ENCODE peak calls at places on chromosome 11, in ten cellular contexts. C, M, U, N, K, Y, Q, J, D and T are unnamed samples.

GRCh38 chr11:74417379-74417804 is 19.2 kb upstream of the PGM2L1 start:
- DNase-seq in U (no peak), N (no peak), Q (no peak), J (no peak), D (no peak), K (peak), Y (peak), M (peak), C (peak), T (no peak)

GRCh38 chr11:65593518-65594414 is 1.8 kb downstream of the KCNK7 start:
- DNase-seq in Q (peak), K (peak), U (peak), M (no peak), J (peak), Y (no peak), C (no peak), N (peak), D (peak), T (no peak)

GRCh38 chr11:46393231-46393616 is 1.6 kb upstream of the CHRM4 start:
- DNase-seq in U (no peak), M (no peak), C (no peak), D (no peak), Q (no peak), N (no peak), J (no peak), Y (no peak), K (no peak), T (no peak)

GRCh38 chr11:587978-588380 is 11.7 kb downstream of the PHRF1 start:
- DNase-seq in J (no peak), K (no peak), U (no peak), Q (peak), M (peak), D (no peak), Y (no peak), C (no peak), N (no peak), T (peak)

GRCh38 chr11:21723681-21724080 is 469.2 kb upstream of the ANO5 start:
- DNase-seq in J (no peak), K (no peak), M (no peak), C (no peak), Y (no peak), N (peak), D (no peak), Q (no peak), U (no peak), T (no peak)

GRCh38 chr11:74288161-74288560 is 23.3 kb downstream of the P4HA3 start:
- DNase-seq in C (peak), U (no peak), Q (peak), Y (peak), N (no peak), J (no peak), K (peak), D (no peak), M (peak), T (peak)

GRCh38 chr11:117582491-117582890 is 214.5 kb downstream of the DSCAML1 start:
- DNase-seq in U (peak), M (no peak), Y (no peak), C (no peak), K (no peak), Q (no peak), N (no peak), J (no peak), D (no peak), T (no peak)

GRCh38 chr11:1336836-1337646 is 27.6 kb upstream of the TOLLIP start:
- DNase-seq in N (peak), D (peak), U (peak), K (peak), J (peak), Q (no peak), Y (no peak), C (no peak), M (no peak), T (no peak)

GRCh38 chr11:78419327-78419726 is 1.7 kb upstream of the GAB2 start:
- DNase-seq in K (peak), U (peak), Q (peak), M (peak), N (no peak), D (no peak), J (peak), C (peak), Y (peak), T (peak)

GRCh38 chr11:120903686-120904085 is 120.2 kb upstream of the TBCEL start:
- DNase-seq in J (no peak), U (no peak), Q (no peak), K (no peak), M (no peak), D (no peak), Y (no peak), C (no peak), N (no peak), T (no peak)

GRCh38 chr11:71391352-71391751 is 56.8 kb downstream of the DHCR7 start:
- DNase-seq in U (no peak), K (peak), Y (no peak), Q (no peak), D (no peak), J (no peak), M (no peak), C (no peak), N (no peak), T (no peak)

GRCh38 chr11:16606784-16607674 is 131.4 kb upstream of the C11orf58 start:
- DNase-seq in N (peak), C (no peak), D (peak), M (peak), K (peak), Q (no peak), U (peak), J (peak), Y (no peak), T (no peak)
- H3K4me3 ChIP-seq in N (peak), C (peak), D (peak), M (peak), K (peak), Q (peak), U (peak), J (peak), Y (peak), T (peak)

DNA sequence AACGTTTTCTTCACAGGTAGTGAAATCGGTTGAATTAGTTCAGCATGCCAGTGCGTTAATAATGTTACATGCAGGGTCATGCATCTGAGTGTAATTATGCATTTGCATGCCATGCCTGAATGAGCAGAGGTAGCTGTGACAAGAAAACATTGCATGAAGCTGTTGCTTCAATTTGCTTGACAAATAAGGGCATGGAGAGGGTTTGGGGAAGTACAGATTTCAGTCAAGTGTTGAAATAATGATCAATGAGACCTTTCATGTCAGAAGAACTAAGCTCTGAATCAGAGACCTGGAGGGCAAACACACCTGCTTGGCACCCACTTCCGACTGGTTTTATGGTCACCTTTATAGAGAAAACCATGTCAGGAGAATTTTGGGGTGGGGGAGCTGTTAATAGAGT is 221.4 kb downstream of the DBX1 start:
- DNase-seq in C (peak), Q (no peak), U (no peak), K (no peak), M (no peak), D (no peak), N (no peak), J (no peak), Y (no peak), T (no peak)
- H3K4me3 ChIP-seq in C (no peak), Q (no peak), U (no peak), K (no peak), M (no peak), D (no peak), N (no peak), J (no peak), Y (no peak), T (no peak)

GRCh38 chr11:130136107-130136506 is 23.5 kb upstream of the ST14 start:
- DNase-seq in C (no peak), J (no peak), M (no peak), Q (no peak), N (no peak), K (no peak), Y (no peak), D (peak), U (no peak), T (no peak)

GRCh38 chr11:130133716-130134115 is 25.9 kb upstream of the ST14 start:
- DNase-seq in U (no peak), M (no peak), N (no peak), Y (no peak), C (no peak), D (no peak), K (no peak), Q (no peak), J (no peak), T (no peak)

GRCh38 chr11:130129922-130130321 is 29.7 kb upstream of the ST14 start:
- DNase-seq in Q (no peak), J (no peak), Y (no peak), K (no peak), U (no peak), C (no peak), M (no peak), N (no peak), D (no peak), T (no peak)

GRCh38 chr11:130128626-130129025 is 31.0 kb upstream of the ST14 start:
- DNase-seq in K (no peak), Y (no peak), D (no peak), M (no peak), Q (no peak), U (no peak), N (no peak), J (no peak), C (no peak), T (no peak)

GRCh38 chr11:130131957-130132850 is 27.4 kb upstream of the ST14 start:
- DNase-seq in Q (peak), D (peak), K (peak), J (no peak), N (peak), C (peak), M (peak), Y (no peak), U (no peak), T (peak)
- H3K4me3 ChIP-seq in Q (no peak), D (no peak), K (no peak), J (no peak), N (no peak), C (no peak), M (no peak), Y (no peak), U (no peak), T (no peak)

DNA sequence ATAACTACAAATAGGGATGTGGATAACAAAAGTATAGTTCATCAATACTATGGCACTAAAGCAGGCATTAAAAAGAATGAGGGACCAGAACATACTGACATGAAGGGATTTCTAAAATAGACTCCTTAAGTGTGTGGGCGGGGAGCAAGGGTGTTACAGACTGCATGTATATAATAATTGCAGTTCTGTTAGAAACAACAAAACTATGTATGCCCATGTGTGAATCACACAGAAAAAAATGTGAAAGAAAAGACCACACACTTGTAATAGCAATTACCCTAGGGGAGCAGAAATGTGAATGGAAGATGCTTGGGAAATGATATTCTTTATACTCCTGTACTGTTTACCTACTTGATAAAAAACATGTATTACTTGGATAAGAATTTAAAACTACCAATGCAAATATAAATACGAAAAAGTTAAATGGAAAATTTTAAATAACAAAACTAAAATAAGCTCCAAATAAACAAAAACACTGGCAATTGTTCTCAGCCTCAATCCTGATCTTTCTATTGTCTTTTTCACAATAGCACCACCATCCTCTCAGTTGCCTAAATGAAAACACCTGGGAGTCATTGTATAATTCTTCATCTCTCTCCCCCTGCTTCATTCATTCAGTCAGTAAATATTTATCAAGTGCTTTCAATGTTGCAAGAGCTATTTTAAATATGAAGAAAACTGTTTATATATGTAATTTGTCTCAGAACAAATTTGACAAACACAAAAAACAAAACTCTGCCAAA is 129.8 kb downstream of the FCHSD2 start:
- DNase-seq in C (peak), Y (no peak), Q (peak), M (peak), D (no peak), J (no peak), K (no peak), N (no peak), U (no peak), T (no peak)
- H3K4me3 ChIP-seq in C (no peak), Y (no peak), Q (no peak), M (no peak), D (no peak), J (no peak), K (no peak), N (no peak), U (no peak), T (no peak)

DNA sequence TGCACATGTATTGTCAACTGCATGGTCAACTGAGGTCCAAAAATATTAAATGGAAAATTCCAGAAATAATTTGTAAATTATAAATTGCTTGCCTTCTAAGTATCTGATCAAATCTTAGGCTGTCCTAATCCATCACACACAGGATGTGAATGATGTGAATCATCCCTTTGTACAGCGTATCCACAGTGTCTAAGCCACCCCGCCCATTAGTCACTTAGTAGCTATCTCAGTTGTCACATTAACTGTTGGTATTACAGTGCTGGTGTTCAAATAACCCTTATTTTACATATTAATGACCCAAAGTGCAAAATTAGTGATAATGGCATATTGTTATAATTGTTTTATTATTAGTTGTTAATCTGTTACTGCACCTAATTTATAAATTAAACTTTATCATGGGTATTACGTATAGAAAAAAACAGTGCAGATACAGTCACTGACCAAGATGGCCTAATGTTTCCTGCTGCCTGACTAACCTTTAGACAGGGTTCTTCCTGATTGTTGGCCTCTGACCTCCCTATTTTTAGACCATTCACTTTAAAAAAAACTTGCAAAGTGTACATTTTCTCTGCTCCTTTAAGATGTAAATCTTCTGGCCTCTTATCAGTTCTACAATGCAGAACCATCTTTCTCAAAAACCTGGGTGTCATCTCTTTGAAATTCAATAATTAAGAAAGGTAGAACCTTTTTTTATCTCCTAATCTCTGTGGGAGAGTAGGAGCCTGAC is 2.9 kb upstream of the SVIP start:
- DNase-seq in M (no peak), D (no peak), J (no peak), Q (peak), K (peak), C (peak), U (no peak), Y (no peak), N (no peak), T (no peak)
- H3K4me3 ChIP-seq in M (no peak), D (no peak), J (no peak), Q (no peak), K (no peak), C (no peak), U (no peak), Y (no peak), N (no peak), T (no peak)